ENCODE peak calls at places on chromosomes 5 and 9, in nine cellular contexts. One of them, this sample, is unnamed. For H3K4me1, the result is how much of the 10 kb centered on the place peaks cover.

GRCh38 chr5:143011621-143012020 is 241.4 kb downstream of the ARHGAP26 start:
- DNase-seq in psoas muscle: no peak
- DNase-seq in hepatocyte: no peak
- DNase-seq in CD8-positive, alpha-beta T cell: no peak
- DNase-seq in iPS DF 6.9: no peak
- DNase-seq in NT2/D1: no peak
- DNase-seq in PC-3: no peak
- DNase-seq in stomach: no peak
- DNase-seq in astrocyte: peak
- DNase-seq in this sample: no peak

GRCh38 chr9:12965303-12965702 is 190.5 kb downstream of the LURAP1L start:
- DNase-seq in iPS DF 6.9: no peak
- DNase-seq in CD8-positive, alpha-beta T cell: no peak
- DNase-seq in PC-3: no peak
- DNase-seq in astrocyte: no peak
- DNase-seq in stomach: no peak
- DNase-seq in NT2/D1: no peak
- DNase-seq in psoas muscle: no peak
- DNase-seq in hepatocyte: no peak
- DNase-seq in this sample: no peak

GRCh38 chr9:123111977-123112869 is 78.8 kb downstream of the GPR21 start:
- DNase-seq in astrocyte: no peak
- DNase-seq in psoas muscle: no peak
- DNase-seq in CD8-positive, alpha-beta T cell: no peak
- DNase-seq in NT2/D1: no peak
- DNase-seq in stomach: peak
- DNase-seq in hepatocyte: no peak
- DNase-seq in PC-3: no peak
- DNase-seq in iPS DF 6.9: no peak
- DNase-seq in this sample: no peak

GRCh38 chr9:27165670-27166069 is 56.6 kb downstream of the TEK start:
- DNase-seq in NT2/D1: no peak
- DNase-seq in stomach: no peak
- DNase-seq in hepatocyte: peak
- DNase-seq in astrocyte: no peak
- DNase-seq in psoas muscle: no peak
- DNase-seq in iPS DF 6.9: no peak
- DNase-seq in CD8-positive, alpha-beta T cell: no peak
- DNase-seq in PC-3: no peak
- DNase-seq in this sample: no peak

GRCh38 chr9:77807295-77807694 is 159.2 kb upstream of the GNA14 start:
- DNase-seq in NT2/D1: no peak
- DNase-seq in iPS DF 6.9: no peak
- DNase-seq in stomach: no peak
- DNase-seq in astrocyte: peak
- DNase-seq in psoas muscle: no peak
- DNase-seq in hepatocyte: peak
- DNase-seq in PC-3: peak
- DNase-seq in CD8-positive, alpha-beta T cell: no peak
- DNase-seq in this sample: no peak

GRCh38 chr5:1522601-1523479 is 920 bp downstream of the LPCAT1 start:
- DNase-seq in psoas muscle: peak
- DNase-seq in PC-3: no peak
- DNase-seq in CD8-positive, alpha-beta T cell: no peak
- DNase-seq in NT2/D1: no peak
- DNase-seq in hepatocyte: peak
- DNase-seq in iPS DF 6.9: no peak
- DNase-seq in astrocyte: no peak
- DNase-seq in stomach: peak
- DNase-seq in this sample: no peak

GRCh38 chr9:83304686-83305085 is 233.5 kb downstream of the FRMD3 start:
- DNase-seq in stomach: peak
- DNase-seq in astrocyte: peak
- DNase-seq in hepatocyte: peak
- DNase-seq in psoas muscle: peak
- DNase-seq in PC-3: no peak
- DNase-seq in CD8-positive, alpha-beta T cell: no peak
- DNase-seq in NT2/D1: no peak
- DNase-seq in iPS DF 6.9: no peak
- DNase-seq in this sample: peak

GRCh38 chr5:76175051-76175666 is 92.0 kb downstream of the SV2C start:
- DNase-seq in stomach: peak
- DNase-seq in psoas muscle: no peak
- DNase-seq in hepatocyte: peak
- DNase-seq in NT2/D1: peak
- DNase-seq in astrocyte: peak
- DNase-seq in PC-3: peak
- DNase-seq in iPS DF 6.9: peak
- DNase-seq in CD8-positive, alpha-beta T cell: peak
- DNase-seq in this sample: peak

GRCh38 chr5:173663810-173664526 is 47.5 kb upstream of the BOD1 start:
- DNase-seq in astrocyte: no peak
- DNase-seq in CD8-positive, alpha-beta T cell: no peak
- DNase-seq in PC-3: no peak
- DNase-seq in hepatocyte: no peak
- DNase-seq in psoas muscle: peak
- DNase-seq in NT2/D1: no peak
- DNase-seq in iPS DF 6.9: no peak
- DNase-seq in stomach: no peak
- DNase-seq in this sample: no peak

GRCh38 chr9:38707885-38708640 is 11.9 kb downstream of the FAM240B start:
- DNase-seq in hepatocyte: no peak
- DNase-seq in stomach: no peak
- DNase-seq in PC-3: peak
- DNase-seq in astrocyte: no peak
- DNase-seq in CD8-positive, alpha-beta T cell: no peak
- DNase-seq in NT2/D1: no peak
- DNase-seq in psoas muscle: no peak
- DNase-seq in iPS DF 6.9: peak
- DNase-seq in this sample: peak

GRCh38 chr5:138753794-138754698 is 821 bp downstream of the CTNNA1 start:
- DNase-seq in iPS DF 6.9: no peak
- DNase-seq in hepatocyte: peak
- DNase-seq in CD8-positive, alpha-beta T cell: no peak
- DNase-seq in psoas muscle: peak
- DNase-seq in PC-3: peak
- DNase-seq in stomach: peak
- DNase-seq in astrocyte: peak
- DNase-seq in NT2/D1: peak
- DNase-seq in this sample: peak

GRCh38 chr5:123193176-123193575 is 104.1 kb downstream of the PRDM6 start:
- DNase-seq in psoas muscle: no peak
- DNase-seq in NT2/D1: no peak
- DNase-seq in hepatocyte: no peak
- DNase-seq in astrocyte: no peak
- DNase-seq in stomach: no peak
- DNase-seq in PC-3: no peak
- DNase-seq in iPS DF 6.9: no peak
- DNase-seq in CD8-positive, alpha-beta T cell: no peak
- DNase-seq in this sample: no peak
- H3K4me1 ChIP-seq in psoas muscle: under half
- H3K4me1 ChIP-seq in NT2/D1: under half
- H3K4me1 ChIP-seq in hepatocyte: under half
- H3K4me1 ChIP-seq in astrocyte: under half
- H3K4me1 ChIP-seq in stomach: under half
- H3K4me1 ChIP-seq in PC-3: under half
- H3K4me1 ChIP-seq in iPS DF 6.9: under half
- H3K4me1 ChIP-seq in CD8-positive, alpha-beta T cell: under half
- H3K4me1 ChIP-seq in this sample: under half

GRCh38 chr5:55597014-55597981 is 62.5 kb upstream of the PLPP1 start:
- DNase-seq in PC-3: peak
- DNase-seq in hepatocyte: peak
- DNase-seq in stomach: no peak
- DNase-seq in CD8-positive, alpha-beta T cell: no peak
- DNase-seq in iPS DF 6.9: no peak
- DNase-seq in astrocyte: peak
- DNase-seq in psoas muscle: peak
- DNase-seq in NT2/D1: no peak
- DNase-seq in this sample: peak

GRCh38 chr5:55591671-55592070 is 56.9 kb upstream of the PLPP1 start:
- DNase-seq in CD8-positive, alpha-beta T cell: no peak
- DNase-seq in PC-3: no peak
- DNase-seq in astrocyte: no peak
- DNase-seq in NT2/D1: no peak
- DNase-seq in hepatocyte: no peak
- DNase-seq in iPS DF 6.9: no peak
- DNase-seq in psoas muscle: no peak
- DNase-seq in stomach: no peak
- DNase-seq in this sample: no peak

GRCh38 chr5:55594636-55595035 is 59.9 kb upstream of the PLPP1 start:
- DNase-seq in hepatocyte: no peak
- DNase-seq in astrocyte: peak
- DNase-seq in CD8-positive, alpha-beta T cell: no peak
- DNase-seq in iPS DF 6.9: no peak
- DNase-seq in psoas muscle: no peak
- DNase-seq in stomach: no peak
- DNase-seq in NT2/D1: no peak
- DNase-seq in PC-3: no peak
- DNase-seq in this sample: no peak

GRCh38 chr5:55592388-55593114 is 57.8 kb upstream of the PLPP1 start:
- DNase-seq in CD8-positive, alpha-beta T cell: no peak
- DNase-seq in iPS DF 6.9: no peak
- DNase-seq in PC-3: no peak
- DNase-seq in NT2/D1: no peak
- DNase-seq in stomach: no peak
- DNase-seq in astrocyte: no peak
- DNase-seq in hepatocyte: no peak
- DNase-seq in psoas muscle: no peak
- DNase-seq in this sample: no peak

DNA sequence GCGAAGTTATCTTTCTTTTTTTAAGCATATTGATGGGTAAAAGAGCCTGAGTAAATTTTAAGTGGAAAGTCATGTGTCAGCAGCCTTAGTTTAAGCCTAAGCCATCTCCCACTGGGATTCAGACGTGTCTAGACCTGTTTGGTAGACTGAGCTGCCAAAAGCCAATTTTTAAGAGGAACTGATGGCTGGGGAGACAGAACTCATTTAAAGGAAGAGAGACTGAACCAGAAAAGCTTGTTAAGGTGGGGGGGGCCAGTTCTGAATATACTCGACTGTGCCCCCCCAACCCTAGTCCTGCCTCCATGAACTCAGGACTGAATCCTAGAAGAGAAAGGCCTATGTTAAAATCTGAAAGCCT is 58.3 kb upstream of the PLPP1 start:
- DNase-seq in astrocyte: no peak
- DNase-seq in hepatocyte: no peak
- DNase-seq in CD8-positive, alpha-beta T cell: no peak
- DNase-seq in PC-3: no peak
- DNase-seq in iPS DF 6.9: no peak
- DNase-seq in psoas muscle: no peak
- DNase-seq in NT2/D1: no peak
- DNase-seq in stomach: no peak
- DNase-seq in this sample: peak
- H3K4me1 ChIP-seq in astrocyte: under half
- H3K4me1 ChIP-seq in hepatocyte: under half
- H3K4me1 ChIP-seq in CD8-positive, alpha-beta T cell: under half
- H3K4me1 ChIP-seq in PC-3: under half
- H3K4me1 ChIP-seq in iPS DF 6.9: under half
- H3K4me1 ChIP-seq in psoas muscle: under half
- H3K4me1 ChIP-seq in NT2/D1: under half
- H3K4me1 ChIP-seq in stomach: under half
- H3K4me1 ChIP-seq in this sample: under half

GRCh38 chr9:129172816-129173215 is 5.2 kb downstream of the IER5L start:
- DNase-seq in CD8-positive, alpha-beta T cell: no peak
- DNase-seq in iPS DF 6.9: no peak
- DNase-seq in PC-3: no peak
- DNase-seq in NT2/D1: no peak
- DNase-seq in astrocyte: no peak
- DNase-seq in hepatocyte: peak
- DNase-seq in stomach: no peak
- DNase-seq in psoas muscle: no peak
- DNase-seq in this sample: no peak

GRCh38 chr9:129166962-129167557 is 11.0 kb downstream of the IER5L start:
- DNase-seq in astrocyte: peak
- DNase-seq in iPS DF 6.9: no peak
- DNase-seq in hepatocyte: peak
- DNase-seq in NT2/D1: no peak
- DNase-seq in PC-3: peak
- DNase-seq in CD8-positive, alpha-beta T cell: peak
- DNase-seq in psoas muscle: peak
- DNase-seq in stomach: peak
- DNase-seq in this sample: peak

GRCh38 chr9:129171993-129172751 is 5.9 kb downstream of the IER5L start:
- DNase-seq in hepatocyte: no peak
- DNase-seq in NT2/D1: no peak
- DNase-seq in psoas muscle: no peak
- DNase-seq in astrocyte: no peak
- DNase-seq in stomach: no peak
- DNase-seq in CD8-positive, alpha-beta T cell: no peak
- DNase-seq in iPS DF 6.9: no peak
- DNase-seq in PC-3: no peak
- DNase-seq in this sample: no peak

GRCh38 chr9:129173296-129174101 is 4.6 kb downstream of the IER5L start:
- DNase-seq in hepatocyte: no peak
- DNase-seq in PC-3: no peak
- DNase-seq in psoas muscle: no peak
- DNase-seq in iPS DF 6.9: no peak
- DNase-seq in astrocyte: no peak
- DNase-seq in CD8-positive, alpha-beta T cell: no peak
- DNase-seq in stomach: no peak
- DNase-seq in NT2/D1: no peak
- DNase-seq in this sample: no peak

GRCh38 chr9:129170229-129170628 is 7.8 kb downstream of the IER5L start:
- DNase-seq in hepatocyte: no peak
- DNase-seq in PC-3: peak
- DNase-seq in NT2/D1: no peak
- DNase-seq in CD8-positive, alpha-beta T cell: no peak
- DNase-seq in iPS DF 6.9: no peak
- DNase-seq in stomach: no peak
- DNase-seq in psoas muscle: no peak
- DNase-seq in astrocyte: no peak
- DNase-seq in this sample: no peak
- H3K4me1 ChIP-seq in hepatocyte: under half
- H3K4me1 ChIP-seq in PC-3: half or more
- H3K4me1 ChIP-seq in NT2/D1: under half
- H3K4me1 ChIP-seq in CD8-positive, alpha-beta T cell: under half
- H3K4me1 ChIP-seq in iPS DF 6.9: under half
- H3K4me1 ChIP-seq in stomach: half or more
- H3K4me1 ChIP-seq in psoas muscle: under half
- H3K4me1 ChIP-seq in astrocyte: half or more
- H3K4me1 ChIP-seq in this sample: under half

GRCh38 chr5:148585988-148586387 is 68.3 kb downstream of the HTR4 start:
- DNase-seq in iPS DF 6.9: no peak
- DNase-seq in CD8-positive, alpha-beta T cell: no peak
- DNase-seq in hepatocyte: no peak
- DNase-seq in psoas muscle: no peak
- DNase-seq in stomach: no peak
- DNase-seq in NT2/D1: no peak
- DNase-seq in PC-3: peak
- DNase-seq in astrocyte: no peak
- DNase-seq in this sample: no peak

GRCh38 chr5:148583421-148583965 is 70.8 kb downstream of the HTR4 start:
- DNase-seq in stomach: no peak
- DNase-seq in PC-3: peak
- DNase-seq in psoas muscle: no peak
- DNase-seq in iPS DF 6.9: no peak
- DNase-seq in astrocyte: no peak
- DNase-seq in hepatocyte: no peak
- DNase-seq in CD8-positive, alpha-beta T cell: no peak
- DNase-seq in NT2/D1: no peak
- DNase-seq in this sample: no peak

GRCh38 chr5:148584103-148584502 is 70.2 kb downstream of the HTR4 start:
- DNase-seq in psoas muscle: no peak
- DNase-seq in stomach: no peak
- DNase-seq in CD8-positive, alpha-beta T cell: no peak
- DNase-seq in astrocyte: no peak
- DNase-seq in NT2/D1: no peak
- DNase-seq in hepatocyte: no peak
- DNase-seq in PC-3: no peak
- DNase-seq in iPS DF 6.9: no peak
- DNase-seq in this sample: no peak

GRCh38 chr5:148586796-148587195 is 67.5 kb downstream of the HTR4 start:
- DNase-seq in stomach: no peak
- DNase-seq in NT2/D1: no peak
- DNase-seq in CD8-positive, alpha-beta T cell: no peak
- DNase-seq in hepatocyte: no peak
- DNase-seq in PC-3: no peak
- DNase-seq in psoas muscle: no peak
- DNase-seq in iPS DF 6.9: no peak
- DNase-seq in astrocyte: no peak
- DNase-seq in this sample: no peak
- H3K4me1 ChIP-seq in stomach: under half
- H3K4me1 ChIP-seq in NT2/D1: under half
- H3K4me1 ChIP-seq in CD8-positive, alpha-beta T cell: under half
- H3K4me1 ChIP-seq in hepatocyte: under half
- H3K4me1 ChIP-seq in PC-3: under half
- H3K4me1 ChIP-seq in psoas muscle: under half
- H3K4me1 ChIP-seq in iPS DF 6.9: under half
- H3K4me1 ChIP-seq in astrocyte: under half
- H3K4me1 ChIP-seq in this sample: under half